ENCODE peak calls at places on chromosomes 16 and 17, in ten cellular contexts. D is cerebellum; F is activated CD4-positive, alpha-beta T cell treated with anti-CD3 and anti-CD28 coated beads, Interleukin-2, amount 50 U/mL, for 1 hour; I is A549; U is tibial artery; Z is amniotic epithelial cell; B is GM03348; K is AG09319; W is GM10248; X is ELR. G is an unnamed sample.

GRCh38 chr17:50638572-50638850 is 3.8 kb downstream of the ABCC3 start:
- DNase-seq in D (no peak), I (peak), U (no peak), Z (no peak), B (peak), K (no peak), F (no peak), W (no peak), X (peak), G (no peak)

GRCh38 chr17:20092292-20092867 is 83.2 kb downstream of the SPECC1 start:
- DNase-seq in U (no peak), F (no peak), D (no peak), X (no peak), W (no peak), Z (no peak), I (no peak), B (no peak), K (no peak), G (no peak)

GRCh38 chr17:79874329-79874981 is 35.2 kb upstream of the CBX4 start:
- DNase-seq in U (no peak), D (peak), W (peak), K (no peak), F (no peak), Z (peak), I (peak), X (peak), B (peak), G (peak)

GRCh38 chr17:45110676-45111611 is 21.4 kb downstream of the PLCD3 start:
- DNase-seq in K (no peak), Z (no peak), W (no peak), I (no peak), F (no peak), B (no peak), X (no peak), D (peak), U (peak), G (no peak)

GRCh38 chr17:30300803-30301202 is 9.1 kb upstream of the BLMH start:
- DNase-seq in K (no peak), D (no peak), B (no peak), W (no peak), I (no peak), Z (no peak), U (no peak), F (no peak), X (no peak), G (no peak)

GRCh38 chr17:337866-338265 is 14.7 kb downstream of the RPH3AL start:
- DNase-seq in Z (no peak), D (no peak), K (no peak), X (no peak), B (no peak), I (no peak), W (no peak), F (no peak), U (peak), G (no peak)

GRCh38 chr16:86765389-86766026 is 187.2 kb downstream of the FOXL1 start:
- DNase-seq in K (no peak), X (no peak), U (no peak), W (no peak), B (no peak), Z (no peak), I (no peak), F (no peak), D (no peak), G (no peak)

GRCh38 chr17:67959510-67959909 is 36.8 kb downstream of the C17orf58 start:
- DNase-seq in D (no peak), X (no peak), Z (no peak), F (no peak), W (no peak), B (no peak), U (no peak), K (no peak), I (no peak), G (no peak)

GRCh38 chr16:2282866-2283555 is 15.1 kb upstream of the RNPS1 start:
- DNase-seq in U (no peak), Z (no peak), I (no peak), D (peak), W (no peak), K (no peak), F (no peak), B (no peak), X (no peak), G (no peak)

GRCh38 chr17:2064147-2064489 is 9.2 kb downstream of the HIC1 start:
- DNase-seq in F (no peak), D (no peak), X (no peak), U (no peak), Z (no peak), B (no peak), K (no peak), W (no peak), I (no peak), G (no peak)

GRCh38 chr17:7313028-7313889 is 1.9 kb downstream of the GPS2 start:
- DNase-seq in F (no peak), U (no peak), B (no peak), K (no peak), D (no peak), Z (peak), X (peak), I (peak), W (no peak), G (no peak)

GRCh38 chr17:8041249-8041928 is 2.5 kb downstream of the ALOX15B start:
- DNase-seq in K (peak), U (peak), Z (peak), I (peak), B (peak), W (peak), X (peak), F (peak), D (peak), G (peak)

GRCh38 chr17:18205861-18206260 is 19.6 kb upstream of the LLGL1 start:
- DNase-seq in X (no peak), F (no peak), U (no peak), I (no peak), B (no peak), W (no peak), D (peak), K (no peak), Z (no peak), G (no peak)

GRCh38 chr17:81479175-81479574 is 33.4 kb downstream of the ACTG1 start:
- DNase-seq in X (no peak), Z (no peak), I (no peak), B (no peak), K (no peak), D (no peak), W (no peak), F (no peak), U (no peak), G (no peak)

GRCh38 chr17:68290955-68291835 is at the start of the genes ARSG and SLC16A6:
- DNase-seq in X (peak), F (peak), W (peak), K (no peak), B (peak), D (peak), I (peak), U (peak), Z (peak), G (peak)

G was measured in HCT116.